ENCODE peak calls at places on chromosomes 2 and 18, in nine cellular contexts. One of them, this sample, is unnamed.
A peak's percentile ranks its signal among the peaks of the same experiment; 100 is the strongest.

GRCh38 chr2:199659207-199659606 is 191.8 kb downstream of the FTCDNL1 start:
- DNase-seq in lung: no peak
- DNase-seq in heart left ventricle: peak; percentile 54
- DNase-seq in cardiac muscle cell: peak; percentile 42
- DNase-seq in left lung: peak; percentile 80
- DNase-seq in DND-41: no peak
- DNase-seq in small intestine: no peak
- DNase-seq in tibial artery: no peak
- DNase-seq in heart right ventricle: peak; percentile 44
- DNase-seq in this sample: no peak

GRCh38 chr2:20757405-20758090 is 65.4 kb downstream of the LDAH start:
- DNase-seq in lung: no peak
- DNase-seq in heart left ventricle: no peak
- DNase-seq in cardiac muscle cell: no peak
- DNase-seq in left lung: no peak
- DNase-seq in DND-41: no peak
- DNase-seq in small intestine: peak; percentile 76
- DNase-seq in tibial artery: no peak
- DNase-seq in heart right ventricle: no peak
- DNase-seq in this sample: no peak

GRCh38 chr2:220847587-220847986 is 724.5 kb downstream of the EPHA4 start:
- DNase-seq in lung: no peak
- DNase-seq in heart left ventricle: no peak
- DNase-seq in cardiac muscle cell: peak; percentile 43
- DNase-seq in left lung: no peak
- DNase-seq in DND-41: no peak
- DNase-seq in small intestine: no peak
- DNase-seq in tibial artery: no peak
- DNase-seq in heart right ventricle: no peak
- DNase-seq in this sample: no peak

GRCh38 chr2:230885467-230886130 is 20.9 kb downstream of the ITM2C start:
- DNase-seq in lung: no peak
- DNase-seq in heart left ventricle: no peak
- DNase-seq in cardiac muscle cell: peak; percentile 72
- DNase-seq in left lung: no peak
- DNase-seq in DND-41: peak; percentile 46
- DNase-seq in small intestine: no peak
- DNase-seq in tibial artery: no peak
- DNase-seq in heart right ventricle: no peak
- DNase-seq in this sample: no peak

GRCh38 chr2:144472046-144472412 is 47.9 kb downstream of the ZEB2 start:
- DNase-seq in lung: no peak
- DNase-seq in heart left ventricle: no peak
- DNase-seq in cardiac muscle cell: no peak
- DNase-seq in left lung: no peak
- DNase-seq in DND-41: no peak
- DNase-seq in small intestine: no peak
- DNase-seq in tibial artery: no peak
- DNase-seq in heart right ventricle: no peak
- DNase-seq in this sample: no peak

GRCh38 chr2:182763311-182763912 is 47.4 kb downstream of the DNAJC10 start:
- DNase-seq in lung: no peak
- DNase-seq in heart left ventricle: no peak
- DNase-seq in cardiac muscle cell: peak; percentile 44
- DNase-seq in left lung: no peak
- DNase-seq in DND-41: no peak
- DNase-seq in small intestine: peak; percentile 59
- DNase-seq in tibial artery: no peak
- DNase-seq in heart right ventricle: no peak
- DNase-seq in this sample: no peak

GRCh38 chr2:39512434-39512935 is 75.4 kb upstream of the MAP4K3 start:
- DNase-seq in lung: peak; percentile 37
- DNase-seq in heart left ventricle: peak; percentile 47
- DNase-seq in cardiac muscle cell: no peak
- DNase-seq in left lung: no peak
- DNase-seq in DND-41: no peak
- DNase-seq in small intestine: no peak
- DNase-seq in tibial artery: no peak
- DNase-seq in heart right ventricle: peak; percentile 23
- DNase-seq in this sample: no peak

GRCh38 chr2:211035548-211036185 is 479.3 kb downstream of the CPS1 start:
- DNase-seq in lung: no peak
- DNase-seq in heart left ventricle: no peak
- DNase-seq in cardiac muscle cell: peak; percentile 39
- DNase-seq in left lung: no peak
- DNase-seq in DND-41: no peak
- DNase-seq in small intestine: peak; percentile 43
- DNase-seq in tibial artery: no peak
- DNase-seq in heart right ventricle: no peak
- DNase-seq in this sample: no peak

GRCh38 chr2:136021406-136021805 is 36.0 kb upstream of the DARS1 start:
- DNase-seq in lung: no peak
- DNase-seq in heart left ventricle: no peak
- DNase-seq in cardiac muscle cell: no peak
- DNase-seq in left lung: no peak
- DNase-seq in DND-41: no peak
- DNase-seq in small intestine: no peak
- DNase-seq in tibial artery: no peak
- DNase-seq in heart right ventricle: no peak
- DNase-seq in this sample: no peak

GRCh38 chr2:130289780-130290179 is 52.9 kb upstream of the IMP4 start:
- DNase-seq in lung: no peak
- DNase-seq in heart left ventricle: no peak
- DNase-seq in cardiac muscle cell: no peak
- DNase-seq in left lung: no peak
- DNase-seq in DND-41: no peak
- DNase-seq in small intestine: no peak
- DNase-seq in tibial artery: no peak
- DNase-seq in heart right ventricle: no peak
- DNase-seq in this sample: no peak

GRCh38 chr18:25735447-25735846 is 355.0 kb downstream of the SS18 start:
- DNase-seq in lung: no peak
- DNase-seq in heart left ventricle: no peak
- DNase-seq in cardiac muscle cell: no peak
- DNase-seq in left lung: no peak
- DNase-seq in DND-41: no peak
- DNase-seq in small intestine: no peak
- DNase-seq in tibial artery: no peak
- DNase-seq in heart right ventricle: no peak
- DNase-seq in this sample: no peak

GRCh38 chr2:24883946-24884345 is 36.1 kb downstream of the ADCY3 start:
- DNase-seq in lung: no peak
- DNase-seq in heart left ventricle: no peak
- DNase-seq in cardiac muscle cell: peak; percentile 65
- DNase-seq in left lung: no peak
- DNase-seq in DND-41: no peak
- DNase-seq in small intestine: no peak
- DNase-seq in tibial artery: no peak
- DNase-seq in heart right ventricle: no peak
- DNase-seq in this sample: no peak

GRCh38 chr2:110644357-110644756 is 33.5 kb downstream of the BUB1 start:
- DNase-seq in lung: no peak
- DNase-seq in heart left ventricle: no peak
- DNase-seq in cardiac muscle cell: no peak
- DNase-seq in left lung: no peak
- DNase-seq in DND-41: no peak
- DNase-seq in small intestine: no peak
- DNase-seq in tibial artery: no peak
- DNase-seq in heart right ventricle: no peak
- DNase-seq in this sample: no peak

GRCh38 chr2:46983065-46983801 is 67.6 kb upstream of the MCFD2 start:
- DNase-seq in lung: peak; percentile 38
- DNase-seq in heart left ventricle: peak; percentile 65
- DNase-seq in cardiac muscle cell: peak; percentile 60
- DNase-seq in left lung: peak; percentile 81
- DNase-seq in DND-41: peak; percentile 51
- DNase-seq in small intestine: no peak
- DNase-seq in tibial artery: no peak
- DNase-seq in heart right ventricle: no peak
- DNase-seq in this sample: no peak

GRCh38 chr2:45010706-45011036 is 1.4 kb upstream of the SIX2 start:
- DNase-seq in lung: no peak
- DNase-seq in heart left ventricle: no peak
- DNase-seq in cardiac muscle cell: peak; percentile 17
- DNase-seq in left lung: no peak
- DNase-seq in DND-41: no peak
- DNase-seq in small intestine: no peak
- DNase-seq in tibial artery: no peak
- DNase-seq in heart right ventricle: no peak
- DNase-seq in this sample: no peak

GRCh38 chr2:45014016-45014702 is 4.9 kb upstream of the SIX2 start:
- DNase-seq in lung: no peak
- DNase-seq in heart left ventricle: peak; percentile 71
- DNase-seq in cardiac muscle cell: peak; percentile 84
- DNase-seq in left lung: peak; percentile 80
- DNase-seq in DND-41: no peak
- DNase-seq in small intestine: peak; percentile 18
- DNase-seq in tibial artery: peak; percentile 81
- DNase-seq in heart right ventricle: peak; percentile 66
- DNase-seq in this sample: no peak

GRCh38 chr2:45011621-45012602 is 2.7 kb upstream of the SIX2 start:
- DNase-seq in lung: no peak
- DNase-seq in heart left ventricle: no peak
- DNase-seq in cardiac muscle cell: no peak
- DNase-seq in left lung: no peak
- DNase-seq in DND-41: no peak
- DNase-seq in small intestine: no peak
- DNase-seq in tibial artery: no peak
- DNase-seq in heart right ventricle: no peak
- DNase-seq in this sample: no peak

GRCh38 chr2:45012733-45013132 is 3.5 kb upstream of the SIX2 start:
- DNase-seq in lung: no peak
- DNase-seq in heart left ventricle: no peak
- DNase-seq in cardiac muscle cell: no peak
- DNase-seq in left lung: no peak
- DNase-seq in DND-41: no peak
- DNase-seq in small intestine: no peak
- DNase-seq in tibial artery: no peak
- DNase-seq in heart right ventricle: no peak
- DNase-seq in this sample: no peak

GRCh38 chr2:45013229-45014015 is 4.2 kb upstream of the SIX2 start:
- DNase-seq in lung: no peak
- DNase-seq in heart left ventricle: no peak
- DNase-seq in cardiac muscle cell: peak; percentile 29
- DNase-seq in left lung: peak; percentile 77
- DNase-seq in DND-41: no peak
- DNase-seq in small intestine: no peak
- DNase-seq in tibial artery: no peak
- DNase-seq in heart right ventricle: no peak
- DNase-seq in this sample: no peak
- H3K9me3 ChIP-seq in lung: no peaks in the 10 kb centered on the region
- H3K9me3 ChIP-seq in heart left ventricle: no peaks in the 10 kb centered on the region
- H3K9me3 ChIP-seq in cardiac muscle cell: no peaks in the 10 kb centered on the region
- H3K9me3 ChIP-seq in left lung: no peaks in the 10 kb centered on the region
- H3K9me3 ChIP-seq in DND-41: no peaks in the 10 kb centered on the region
- H3K9me3 ChIP-seq in small intestine: no peaks in the 10 kb centered on the region
- H3K9me3 ChIP-seq in tibial artery: no peaks in the 10 kb centered on the region
- H3K9me3 ChIP-seq in heart right ventricle: no peaks in the 10 kb centered on the region
- H3K9me3 ChIP-seq in this sample: no peaks in the 10 kb centered on the region

DNA sequence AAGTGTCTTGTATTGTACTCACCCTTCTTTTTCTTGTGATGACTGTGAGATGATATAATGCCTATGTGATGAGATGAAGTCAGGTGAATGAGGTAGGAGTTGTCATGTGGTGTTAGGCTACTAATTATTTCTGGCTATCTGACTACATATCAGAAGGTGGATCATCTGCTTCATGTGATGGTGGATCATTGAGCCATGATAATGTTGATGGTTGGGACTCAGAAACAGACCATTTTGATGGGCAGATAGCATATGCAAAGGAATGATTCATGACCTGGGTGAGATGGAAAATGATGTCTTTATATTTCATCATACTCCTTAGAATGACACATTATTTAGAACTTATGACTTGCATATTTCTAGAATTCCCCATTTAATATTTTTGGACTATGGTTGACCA is 19.5 kb downstream of the ANKRD30B start:
- DNase-seq in lung: no peak
- DNase-seq in heart left ventricle: no peak
- DNase-seq in cardiac muscle cell: no peak
- DNase-seq in left lung: no peak
- DNase-seq in DND-41: no peak
- DNase-seq in small intestine: no peak
- DNase-seq in tibial artery: no peak
- DNase-seq in heart right ventricle: no peak
- DNase-seq in this sample: no peak
- H3K9me3 ChIP-seq in lung: peaks cover 3% of the 10 kb centered on the region
- H3K9me3 ChIP-seq in heart left ventricle: no peaks in the 10 kb centered on the region
- H3K9me3 ChIP-seq in cardiac muscle cell: peaks cover 3% of the 10 kb centered on the region
- H3K9me3 ChIP-seq in left lung: no peaks in the 10 kb centered on the region
- H3K9me3 ChIP-seq in DND-41: no peaks in the 10 kb centered on the region
- H3K9me3 ChIP-seq in small intestine: no peaks in the 10 kb centered on the region
- H3K9me3 ChIP-seq in tibial artery: no peaks in the 10 kb centered on the region
- H3K9me3 ChIP-seq in heart right ventricle: no peaks in the 10 kb centered on the region
- H3K9me3 ChIP-seq in this sample: no peaks in the 10 kb centered on the region

GRCh38 chr18:35604369-35604768 is 22.8 kb downstream of the GALNT1 start:
- DNase-seq in lung: no peak
- DNase-seq in heart left ventricle: no peak
- DNase-seq in cardiac muscle cell: no peak
- DNase-seq in left lung: no peak
- DNase-seq in DND-41: no peak
- DNase-seq in small intestine: no peak
- DNase-seq in tibial artery: no peak
- DNase-seq in heart right ventricle: no peak
- DNase-seq in this sample: no peak
- H3K9me3 ChIP-seq in lung: peaks cover 7% of the 10 kb centered on the region
- H3K9me3 ChIP-seq in heart left ventricle: no peaks in the 10 kb centered on the region
- H3K9me3 ChIP-seq in cardiac muscle cell: no peaks in the 10 kb centered on the region
- H3K9me3 ChIP-seq in left lung: peaks cover 27% of the 10 kb centered on the region
- H3K9me3 ChIP-seq in DND-41: peaks cover 24% of the 10 kb centered on the region
- H3K9me3 ChIP-seq in small intestine: peaks cover 2% of the 10 kb centered on the region
- H3K9me3 ChIP-seq in tibial artery: peaks cover 25% of the 10 kb centered on the region
- H3K9me3 ChIP-seq in heart right ventricle: peaks cover 50% of the 10 kb centered on the region
- H3K9me3 ChIP-seq in this sample: peaks cover 16% of the 10 kb centered on the region

DNA sequence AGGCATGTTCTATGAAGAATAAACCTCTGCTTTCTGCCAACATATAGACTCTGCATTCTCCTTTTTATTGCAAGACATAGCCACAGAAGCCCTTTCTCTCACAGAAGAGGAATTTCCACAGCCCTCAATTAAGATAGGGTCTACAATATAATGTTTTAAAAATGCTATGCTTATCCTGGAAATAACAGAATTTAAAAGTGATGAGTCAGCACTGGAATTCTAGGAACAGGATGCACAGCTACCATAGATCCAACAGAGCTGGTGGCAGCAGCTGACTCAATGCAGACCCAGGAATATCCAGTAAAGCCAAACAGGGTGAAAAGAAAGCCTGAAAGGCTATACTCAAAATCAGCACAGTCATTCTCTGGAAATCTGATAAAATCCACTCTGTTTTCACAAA is 866.9 kb downstream of the TRIB2 start:
- DNase-seq in lung: no peak
- DNase-seq in heart left ventricle: no peak
- DNase-seq in cardiac muscle cell: no peak
- DNase-seq in left lung: no peak
- DNase-seq in DND-41: no peak
- DNase-seq in small intestine: no peak
- DNase-seq in tibial artery: no peak
- DNase-seq in heart right ventricle: no peak
- DNase-seq in this sample: no peak
- H3K9me3 ChIP-seq in lung: no peaks in the 10 kb centered on the region
- H3K9me3 ChIP-seq in heart left ventricle: no peaks in the 10 kb centered on the region
- H3K9me3 ChIP-seq in cardiac muscle cell: no peaks in the 10 kb centered on the region
- H3K9me3 ChIP-seq in left lung: peaks cover 5% of the 10 kb centered on the region
- H3K9me3 ChIP-seq in DND-41: no peaks in the 10 kb centered on the region
- H3K9me3 ChIP-seq in small intestine: no peaks in the 10 kb centered on the region
- H3K9me3 ChIP-seq in tibial artery: no peaks in the 10 kb centered on the region
- H3K9me3 ChIP-seq in heart right ventricle: no peaks in the 10 kb centered on the region
- H3K9me3 ChIP-seq in this sample: no peaks in the 10 kb centered on the region

This sample was measured in CD8-positive, alpha-beta memory T cell.